ENCODE peak calls at places on chromosomes 4 and X, in six cellular contexts. One of them, this sample, is unnamed. For H3K4me1, the result is how much of the 10 kb centered on the place peaks cover.

GRCh38 chrX:143121471-143121870 is 95.7 kb downstream of the SPANXN4 start:
- DNase-seq in GM23338: no peak
- DNase-seq in stomach: no peak
- DNase-seq in endodermal cell: no peak
- DNase-seq in tibial artery: no peak
- DNase-seq in A549: no peak
- DNase-seq in this sample: no peak

GRCh38 chr4:113901994-113902787 is 77.3 kb downstream of the ARSJ start:
- DNase-seq in GM23338: no peak
- DNase-seq in stomach: peak
- DNase-seq in endodermal cell: no peak
- DNase-seq in tibial artery: no peak
- DNase-seq in A549: no peak
- DNase-seq in this sample: no peak

GRCh38 chr4:88143504-88143903 is 14.9 kb downstream of the ABCG2 start:
- DNase-seq in GM23338: no peak
- DNase-seq in stomach: no peak
- DNase-seq in endodermal cell: no peak
- DNase-seq in tibial artery: no peak
- DNase-seq in A549: peak
- DNase-seq in this sample: no peak

GRCh38 chr4:87120411-87121162 is 99.8 kb downstream of the KLHL8 start:
- DNase-seq in GM23338: no peak
- DNase-seq in stomach: no peak
- DNase-seq in endodermal cell: no peak
- DNase-seq in tibial artery: peak
- DNase-seq in A549: no peak
- DNase-seq in this sample: peak

GRCh38 chr4:51885371-51885770 is 42.4 kb downstream of the DCUN1D4 start:
- DNase-seq in GM23338: peak
- DNase-seq in stomach: no peak
- DNase-seq in endodermal cell: peak
- DNase-seq in tibial artery: no peak
- DNase-seq in A549: peak
- DNase-seq in this sample: no peak

GRCh38 chrX:155985208-155985607 is 12.3 kb upstream of the IL9R start:
- DNase-seq in GM23338: no peak
- DNase-seq in stomach: no peak
- DNase-seq in endodermal cell: no peak
- DNase-seq in tibial artery: no peak
- DNase-seq in A549: no peak
- DNase-seq in this sample: no peak

GRCh38 chr4:172809319-172809718 is 359.3 kb upstream of the GALNT7 start:
- DNase-seq in GM23338: peak
- DNase-seq in stomach: no peak
- DNase-seq in endodermal cell: peak
- DNase-seq in tibial artery: no peak
- DNase-seq in A549: no peak
- DNase-seq in this sample: no peak

GRCh38 chr4:16663722-16664121 is 234.7 kb downstream of the LDB2 start:
- DNase-seq in GM23338: no peak
- DNase-seq in stomach: no peak
- DNase-seq in endodermal cell: no peak
- DNase-seq in tibial artery: no peak
- DNase-seq in A549: no peak
- DNase-seq in this sample: no peak

GRCh38 chrX:109704563-109704962 is 28.5 kb downstream of the ACSL4 start:
- DNase-seq in GM23338: no peak
- DNase-seq in stomach: no peak
- DNase-seq in endodermal cell: no peak
- DNase-seq in tibial artery: no peak
- DNase-seq in A549: no peak
- DNase-seq in this sample: no peak

GRCh38 chr4:80263541-80264351 is 2.7 kb upstream of the FGF5 start:
- DNase-seq in GM23338: peak
- DNase-seq in stomach: no peak
- DNase-seq in endodermal cell: peak
- DNase-seq in tibial artery: no peak
- DNase-seq in A549: no peak
- DNase-seq in this sample: no peak

GRCh38 chr4:62531731-62532130 is 1331.6 kb downstream of the ADGRL3 start:
- DNase-seq in GM23338: peak
- DNase-seq in stomach: no peak
- DNase-seq in endodermal cell: peak
- DNase-seq in tibial artery: no peak
- DNase-seq in A549: no peak
- DNase-seq in this sample: no peak
- TF ChIP-seq CTCF in GM23338: peak
- TF ChIP-seq CTCF in stomach: no peak
- TF ChIP-seq CTCF in endodermal cell: peak
- TF ChIP-seq CTCF in tibial artery: no peak
- TF ChIP-seq CTCF in A549: no peak
- TF ChIP-seq CTCF in this sample: no peak

DNA sequence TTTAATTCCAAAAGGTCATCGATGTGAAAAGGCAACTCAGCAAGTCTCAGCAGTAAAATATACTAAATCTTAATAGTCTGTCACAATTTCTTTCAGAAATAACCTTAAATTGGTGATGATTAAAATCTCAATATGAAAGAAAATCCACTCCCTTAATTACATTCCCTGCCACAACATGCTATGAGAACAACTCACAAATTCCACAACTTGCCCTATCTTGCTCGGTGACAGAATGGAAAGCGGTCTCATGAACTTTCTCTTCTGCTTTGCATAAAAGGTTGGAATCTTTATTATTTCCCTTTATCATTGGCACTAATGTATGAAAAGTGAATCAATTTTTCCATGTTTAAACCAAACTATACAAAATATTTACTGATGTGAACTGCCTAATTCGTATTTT is 380.8 kb downstream of the TMA16 start:
- DNase-seq in GM23338: no peak
- DNase-seq in stomach: no peak
- DNase-seq in endodermal cell: no peak
- DNase-seq in tibial artery: no peak
- DNase-seq in A549: no peak
- DNase-seq in this sample: no peak
- H3K4me3 ChIP-seq in GM23338: no peak
- H3K4me3 ChIP-seq in stomach: no peak
- H3K4me3 ChIP-seq in endodermal cell: no peak
- H3K4me3 ChIP-seq in tibial artery: no peak
- H3K4me3 ChIP-seq in A549: no peak
- H3K4me3 ChIP-seq in this sample: no peak

GRCh38 chr4:76233088-76233487 is 18.4 kb upstream of the FAM47E start:
- DNase-seq in GM23338: no peak
- DNase-seq in stomach: no peak
- DNase-seq in endodermal cell: no peak
- DNase-seq in tibial artery: no peak
- DNase-seq in A549: no peak
- DNase-seq in this sample: no peak
- H3K4me1 ChIP-seq in GM23338: under half
- H3K4me1 ChIP-seq in stomach: under half
- H3K4me1 ChIP-seq in endodermal cell: under half
- H3K4me1 ChIP-seq in tibial artery: under half
- H3K4me1 ChIP-seq in A549: under half
- H3K4me1 ChIP-seq in this sample: under half

GRCh38 chr4:174631901-174632758 is 109.8 kb upstream of the HPGD start:
- DNase-seq in GM23338: peak
- DNase-seq in stomach: no peak
- DNase-seq in endodermal cell: no peak
- DNase-seq in tibial artery: no peak
- DNase-seq in A549: peak
- DNase-seq in this sample: peak
- TF ChIP-seq CTCF in GM23338: peak
- TF ChIP-seq CTCF in stomach: no peak
- TF ChIP-seq CTCF in endodermal cell: peak
- TF ChIP-seq CTCF in tibial artery: peak
- TF ChIP-seq CTCF in A549: peak
- TF ChIP-seq CTCF in this sample: peak

GRCh38 chr4:40199999-40200880 is 3.4 kb downstream of the RHOH start:
- DNase-seq in GM23338: no peak
- DNase-seq in stomach: peak
- DNase-seq in endodermal cell: no peak
- DNase-seq in tibial artery: no peak
- DNase-seq in A549: no peak
- DNase-seq in this sample: peak

GRCh38 chr4:40196724-40197281 is at the start of gene RHOH:
- DNase-seq in GM23338: peak
- DNase-seq in stomach: peak
- DNase-seq in endodermal cell: peak
- DNase-seq in tibial artery: no peak
- DNase-seq in A549: no peak
- DNase-seq in this sample: no peak

GRCh38 chr4:40199179-40199670 is 2.4 kb downstream of the RHOH start:
- DNase-seq in GM23338: no peak
- DNase-seq in stomach: no peak
- DNase-seq in endodermal cell: no peak
- DNase-seq in tibial artery: no peak
- DNase-seq in A549: no peak
- DNase-seq in this sample: no peak

GRCh38 chr4:40196260-40196659 is 571 bp upstream of the RHOH start:
- DNase-seq in GM23338: peak
- DNase-seq in stomach: no peak
- DNase-seq in endodermal cell: no peak
- DNase-seq in tibial artery: no peak
- DNase-seq in A549: no peak
- DNase-seq in this sample: no peak

GRCh38 chr4:40197879-40198689 is 1.3 kb downstream of the RHOH start:
- DNase-seq in GM23338: no peak
- DNase-seq in stomach: no peak
- DNase-seq in endodermal cell: no peak
- DNase-seq in tibial artery: no peak
- DNase-seq in A549: no peak
- DNase-seq in this sample: no peak
- H3K4me3 ChIP-seq in GM23338: peak
- H3K4me3 ChIP-seq in stomach: peak
- H3K4me3 ChIP-seq in endodermal cell: no peak
- H3K4me3 ChIP-seq in tibial artery: no peak
- H3K4me3 ChIP-seq in A549: no peak
- H3K4me3 ChIP-seq in this sample: no peak

GRCh38 chr4:108130955-108131354 is 37.8 kb downstream of the LEF1 start:
- DNase-seq in GM23338: peak
- DNase-seq in stomach: no peak
- DNase-seq in endodermal cell: peak
- DNase-seq in tibial artery: no peak
- DNase-seq in A549: no peak
- DNase-seq in this sample: no peak
- H3K4me1 ChIP-seq in GM23338: under half
- H3K4me1 ChIP-seq in stomach: under half
- H3K4me1 ChIP-seq in endodermal cell: under half
- H3K4me1 ChIP-seq in tibial artery: under half
- H3K4me1 ChIP-seq in A549: under half
- H3K4me1 ChIP-seq in this sample: under half

GRCh38 chr4:4694296-4694772 is 152.5 kb upstream of the STX18 start:
- DNase-seq in GM23338: peak
- DNase-seq in stomach: no peak
- DNase-seq in endodermal cell: peak
- DNase-seq in tibial artery: peak
- DNase-seq in A549: no peak
- DNase-seq in this sample: no peak
- TF ChIP-seq CTCF in GM23338: peak
- TF ChIP-seq CTCF in stomach: no peak
- TF ChIP-seq CTCF in endodermal cell: peak
- TF ChIP-seq CTCF in tibial artery: no peak
- TF ChIP-seq CTCF in A549: no peak
- TF ChIP-seq CTCF in this sample: no peak

GRCh38 chr4:84501721-84502267 is 2.7 kb upstream of the NKX6-1 start:
- DNase-seq in GM23338: peak
- DNase-seq in stomach: no peak
- DNase-seq in endodermal cell: peak
- DNase-seq in tibial artery: no peak
- DNase-seq in A549: no peak
- DNase-seq in this sample: no peak
- H3K4me3 ChIP-seq in GM23338: peak
- H3K4me3 ChIP-seq in stomach: no peak
- H3K4me3 ChIP-seq in endodermal cell: no peak
- H3K4me3 ChIP-seq in tibial artery: no peak
- H3K4me3 ChIP-seq in A549: no peak
- H3K4me3 ChIP-seq in this sample: no peak

DNA sequence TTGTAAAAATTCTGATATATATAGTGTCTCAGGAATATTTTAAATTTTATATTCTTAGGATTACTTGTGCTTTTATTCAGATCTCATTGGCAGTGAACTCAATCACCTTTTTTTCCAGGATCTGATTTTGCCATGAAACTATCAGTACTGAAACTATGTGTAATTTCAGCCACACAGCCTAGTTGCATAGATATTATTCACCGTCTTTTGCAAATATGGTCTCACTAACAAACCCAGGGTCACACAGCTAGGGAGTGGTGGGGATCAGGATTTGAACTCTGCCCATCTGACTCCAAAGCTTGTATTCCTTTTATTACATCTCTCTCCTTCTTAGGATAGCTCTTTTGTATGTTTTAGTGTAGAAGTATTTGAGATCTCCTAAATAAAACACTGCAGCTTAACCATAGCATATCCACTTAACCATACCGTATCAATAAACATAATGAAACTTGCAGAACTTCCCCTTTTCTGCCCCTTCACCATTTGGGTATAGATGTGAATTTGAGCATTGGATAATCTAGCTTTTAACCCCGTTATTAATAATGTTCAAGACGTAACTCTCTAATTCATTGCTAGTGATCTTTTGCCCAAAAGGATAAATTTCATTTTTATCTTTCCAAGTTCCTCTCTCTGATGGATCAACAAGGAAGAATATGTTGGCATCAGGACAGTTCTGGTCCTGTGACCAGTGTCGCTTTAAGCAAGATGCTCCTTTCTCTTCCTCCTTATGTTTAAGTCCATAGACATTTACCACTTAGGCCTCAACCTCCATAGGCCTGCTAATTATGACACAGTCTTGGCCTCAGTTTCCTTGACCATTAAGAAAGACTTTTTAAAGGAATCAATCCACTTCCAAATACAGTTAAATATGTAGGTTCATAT is 74.6 kb downstream of the RAPGEF2 start:
- DNase-seq in GM23338: no peak
- DNase-seq in stomach: no peak
- DNase-seq in endodermal cell: no peak
- DNase-seq in tibial artery: no peak
- DNase-seq in A549: no peak
- DNase-seq in this sample: no peak
- H3K4me1 ChIP-seq in GM23338: half or more
- H3K4me1 ChIP-seq in stomach: half or more
- H3K4me1 ChIP-seq in endodermal cell: under half
- H3K4me1 ChIP-seq in tibial artery: half or more
- H3K4me1 ChIP-seq in A549: half or more
- H3K4me1 ChIP-seq in this sample: under half

DNA sequence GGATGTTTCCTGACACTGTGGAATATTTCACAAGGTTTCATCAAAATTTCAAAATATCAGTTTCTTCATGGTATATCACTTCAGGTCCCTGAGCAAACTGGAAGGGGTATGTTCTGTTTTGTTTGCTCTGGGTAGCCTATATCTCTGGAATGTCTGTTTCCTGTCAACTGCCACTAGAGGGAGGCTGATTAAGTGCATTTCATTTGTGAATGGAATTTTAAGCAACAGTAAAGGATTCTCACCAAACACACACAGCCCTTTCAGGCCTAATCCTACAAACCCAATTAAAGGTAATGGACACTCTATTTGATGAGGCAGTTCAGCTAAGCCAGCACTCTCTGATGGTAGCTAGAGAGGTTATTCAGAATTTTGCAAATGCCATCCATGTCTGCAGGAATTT is 307.1 kb downstream of the TEX13A start:
- DNase-seq in GM23338: peak
- DNase-seq in stomach: no peak
- DNase-seq in endodermal cell: peak
- DNase-seq in tibial artery: no peak
- DNase-seq in A549: peak
- DNase-seq in this sample: no peak
- TF ChIP-seq CTCF in GM23338: peak
- TF ChIP-seq CTCF in stomach: no peak
- TF ChIP-seq CTCF in endodermal cell: peak
- TF ChIP-seq CTCF in tibial artery: no peak
- TF ChIP-seq CTCF in A549: no peak
- TF ChIP-seq CTCF in this sample: no peak

This sample was measured in uterus.